ENCODE peak calls at places on chromosomes 12 and 14, in six cellular contexts. K is left lung, F is tibial artery, M is bronchial epithelial cell, V is HCT116, D is GM13977. J is an unnamed sample.

GRCh38 chr12:113049976-113050742 is 6.4 kb upstream of the DTX1 start:
- DNase-seq in K (no peak), F (no peak), M (peak), V (peak), D (peak), J (no peak)

GRCh38 chr14:21428930-21429329 is 27.0 kb downstream of the CHD8 start:
- DNase-seq in K (no peak), F (no peak), M (no peak), V (no peak), D (no peak), J (no peak)

GRCh38 chr14:71206766-71207371 is 299.6 kb downstream of the PCNX1 start:
- DNase-seq in K (no peak), F (peak), M (peak), V (no peak), D (no peak), J (no peak)

GRCh38 chr12:41514907-41515306 is 326.8 kb downstream of the PDZRN4 start:
- DNase-seq in K (no peak), F (no peak), M (no peak), V (peak), D (no peak), J (no peak)

GRCh38 chr14:76698631-76699030 is 62.6 kb upstream of the VASH1 start:
- DNase-seq in K (no peak), F (no peak), M (no peak), V (no peak), D (no peak), J (no peak)

GRCh38 chr14:92888896-92889295 is 34.1 kb upstream of the CHGA start:
- DNase-seq in K (no peak), F (no peak), M (no peak), V (no peak), D (no peak), J (no peak)

GRCh38 chr14:52936437-52936836 is 14.4 kb downstream of the FERMT2 start:
- DNase-seq in K (no peak), F (no peak), M (no peak), V (no peak), D (no peak), J (no peak)

GRCh38 chr14:67554341-67554740 is 21.3 kb downstream of the PLEKHH1 start:
- DNase-seq in K (no peak), F (no peak), M (no peak), V (no peak), D (no peak), J (no peak)

GRCh38 chr14:99733221-99733550 is 49.1 kb downstream of the CYP46A1 start:
- DNase-seq in K (peak), F (no peak), M (no peak), V (no peak), D (no peak), J (no peak)

GRCh38 chr12:121036810-121037326 is 2.2 kb downstream of the OASL start:
- DNase-seq in K (no peak), F (no peak), M (peak), V (no peak), D (no peak), J (no peak)

GRCh38 chr14:54597795-54598443 is 31.0 kb downstream of the SAMD4A start:
- DNase-seq in K (no peak), F (no peak), M (peak), V (no peak), D (no peak), J (no peak)

GRCh38 chr12:50132505-50133135 is 20.6 kb downstream of the COX14 start:
- DNase-seq in K (no peak), F (no peak), M (peak), V (no peak), D (peak), J (no peak)

GRCh38 chr12:128388461-128388921 is 121.5 kb downstream of the TMEM132C start:
- DNase-seq in K (no peak), F (no peak), M (no peak), V (no peak), D (no peak), J (no peak)

GRCh38 chr14:99157676-99158075 is 114.3 kb downstream of the BCL11B start:
- DNase-seq in K (no peak), F (no peak), M (no peak), V (no peak), D (no peak), J (no peak)

GRCh38 chr12:47949441-47950341 is 13.7 kb upstream of the TMEM106C start:
- DNase-seq in K (peak), F (peak), M (peak), V (peak), D (peak), J (no peak)

GRCh38 chr12:53232641-53233538 is 881 bp upstream of the RARG start:
- DNase-seq in K (peak), F (peak), M (peak), V (no peak), D (no peak), J (no peak)

GRCh38 chr12:114400925-114401324 is 5.0 kb downstream of the TBX5 start:
- DNase-seq in K (no peak), F (no peak), M (no peak), V (no peak), D (no peak), J (no peak)

GRCh38 chr12:71392521-71393145 is 47.0 kb upstream of the LGR5 start:
- DNase-seq in K (no peak), F (no peak), M (peak), V (peak), D (peak), J (peak)

GRCh38 chr14:38618514-38618913 is 362.6 kb upstream of the CLEC14A start:
- DNase-seq in K (no peak), F (no peak), M (no peak), V (no peak), D (no peak), J (no peak)

GRCh38 chr12:28189774-28190320 is 409 bp upstream of the CCDC91 start:
- DNase-seq in K (no peak), F (no peak), M (no peak), V (no peak), D (no peak), J (no peak)

GRCh38 chr14:52272375-52272774 is 4.9 kb downstream of the PTGDR start:
- DNase-seq in K (no peak), F (no peak), M (peak), V (peak), D (peak), J (no peak)

GRCh38 chr12:124930576-124930975 is 16.1 kb upstream of the UBC start:
- DNase-seq in K (peak), F (no peak), M (no peak), V (no peak), D (no peak), J (no peak)

GRCh38 chr12:49264873-49265792 is at the start of gene TUBA1C:
- DNase-seq in K (peak), F (peak), M (peak), V (peak), D (peak), J (peak)

GRCh38 chr12:15208140-15208539 is 13.1 kb downstream of the RERG start:
- DNase-seq in K (no peak), F (no peak), M (peak), V (no peak), D (no peak), J (no peak)
- TF ChIP-seq CTCF in K (no peak), F (peak), M (peak), V (peak), D (no peak), J (no peak)

GRCh38 chr12:99810718-99811593 is 163.4 kb downstream of the GARIN6 start:
- DNase-seq in K (no peak), F (no peak), M (peak), V (peak), D (no peak), J (no peak)
- TF ChIP-seq CTCF in K (no peak), F (peak), M (peak), V (no peak), D (peak), J (no peak)

GRCh38 chr12:109841356-109841755 is 8.2 kb upstream of the TRPV4 start:
- DNase-seq in K (no peak), F (no peak), M (no peak), V (no peak), D (no peak), J (no peak)
- TF ChIP-seq CTCF in K (no peak), F (no peak), M (no peak), V (peak), D (no peak), J (no peak)

GRCh38 chr14:36254020-36254614 is 66.3 kb downstream of the MBIP start:
- DNase-seq in K (no peak), F (no peak), M (peak), V (no peak), D (no peak), J (no peak)
- TF ChIP-seq CTCF in K (no peak), F (no peak), M (peak), V (peak), D (no peak), J (no peak)

GRCh38 chr12:43805857-43806736 is at the start of gene TWF1:
- DNase-seq in K (peak), F (peak), M (peak), V (peak), D (peak), J (no peak)
- TF ChIP-seq CTCF in K (peak), F (peak), M (peak), V (peak), D (no peak), J (peak)

GRCh38 chr14:105333613-105334364 is 19.2 kb downstream of the PACS2 start:
- DNase-seq in K (no peak), F (no peak), M (no peak), V (no peak), D (no peak), J (no peak)

GRCh38 chr14:105331575-105332351 is 17.2 kb downstream of the PACS2 start:
- DNase-seq in K (no peak), F (no peak), M (no peak), V (no peak), D (no peak), J (no peak)

GRCh38 chr14:105330491-105330895 is 15.9 kb downstream of the PACS2 start:
- DNase-seq in K (peak), F (peak), M (peak), V (no peak), D (no peak), J (no peak)

GRCh38 chr14:105333020-105333490 is 18.5 kb downstream of the PACS2 start:
- DNase-seq in K (peak), F (no peak), M (no peak), V (no peak), D (no peak), J (no peak)

DNA sequence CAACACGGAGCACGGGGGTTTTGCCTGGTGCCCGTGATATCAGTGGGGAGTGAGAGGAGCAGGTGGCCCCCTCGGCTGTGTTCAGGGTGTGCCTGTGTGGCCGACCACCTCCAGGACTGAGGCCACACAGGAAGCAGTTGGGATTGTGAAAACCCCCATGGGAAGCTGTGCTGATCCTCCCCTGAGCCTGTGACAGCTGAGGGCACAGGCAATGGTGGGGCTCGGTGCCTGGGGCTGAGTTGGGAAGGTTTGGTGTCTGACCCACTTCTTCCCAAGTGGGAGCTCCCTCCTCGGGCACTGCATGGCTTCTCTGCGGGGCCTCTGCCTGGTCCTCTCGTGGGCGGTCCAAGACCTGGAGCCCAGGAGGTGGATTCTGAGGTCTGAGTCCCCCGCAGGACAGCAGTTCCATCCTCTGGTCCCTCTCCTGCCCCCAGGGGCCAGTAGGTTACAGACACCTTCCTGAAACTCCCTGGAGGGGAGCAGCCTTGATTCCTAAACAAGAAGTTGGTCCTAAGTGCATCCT is 17.9 kb downstream of the PACS2 start:
- DNase-seq in K (no peak), F (no peak), M (no peak), V (no peak), D (no peak), J (no peak)
- TF ChIP-seq CTCF in K (no peak), F (no peak), M (no peak), V (no peak), D (no peak), J (no peak)

DNA sequence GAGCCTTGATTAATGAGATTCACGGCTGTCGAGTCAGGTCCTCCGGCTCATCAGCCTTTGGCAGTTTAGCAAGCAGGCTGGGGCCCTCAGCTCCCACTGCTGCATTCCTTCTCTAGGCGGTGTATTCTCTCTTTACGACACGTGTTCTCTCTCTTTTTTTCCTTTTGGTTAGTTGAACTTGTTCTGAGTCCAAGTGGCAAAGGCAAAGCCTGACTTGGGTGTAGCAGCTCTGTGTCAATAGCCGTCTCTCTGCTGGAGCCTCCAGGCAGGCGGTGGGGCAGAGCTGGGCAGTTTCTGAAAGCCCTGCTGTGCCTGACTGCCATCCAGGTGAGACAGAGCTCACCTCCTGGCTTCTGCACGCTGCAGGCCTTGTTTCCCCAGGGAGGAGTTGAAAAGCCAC is 46.6 kb downstream of the SUSD6 start:
- DNase-seq in K (peak), F (no peak), M (peak), V (no peak), D (no peak), J (no peak)
- TF ChIP-seq CTCF in K (no peak), F (no peak), M (no peak), V (no peak), D (no peak), J (no peak)

J was measured in GM12864.